ENCODE peak calls at places on chromosomes 12 and 14, in five cellular contexts. W is left lung, Y is body of pancreas, D is lung, O is psoas muscle. K is an unnamed sample.
A peak's percentile ranks its signal among the peaks of the same experiment; 100 is the strongest.

GRCh38 chr12:71935594-71935993 is 3.1 kb upstream of the TPH2 start:
- DNase-seq in Y (no peak), D (no peak), O (no peak), W (no peak), K (no peak)

GRCh38 chr12:47636908-47637780 is 68.7 kb downstream of the RPAP3 start:
- DNase-seq in D (peak; percentile 54), O (peak; percentile 12), W (no peak), Y (peak; percentile 19), K (peak; percentile 12)

GRCh38 chr14:72633551-72633950 is 260.4 kb downstream of the DPF3 start:
- DNase-seq in O (no peak), W (no peak), D (peak; percentile 13), Y (no peak), K (no peak)

GRCh38 chr12:47576256-47576655 is 129.6 kb downstream of the RPAP3 start:
- DNase-seq in W (no peak), O (no peak), D (no peak), Y (no peak), K (no peak)

GRCh38 chr14:106294324-106294723 is 767.9 kb downstream of the TMEM121 start:
- DNase-seq in D (no peak), Y (no peak), O (no peak), W (no peak), K (no peak)

GRCh38 chr12:66905201-66905600 is 226.3 kb upstream of the GRIP1 start:
- DNase-seq in W (no peak), D (no peak), O (no peak), Y (no peak), K (no peak)

GRCh38 chr14:100134591-100134990 is 24.9 kb downstream of the DEGS2 start:
- DNase-seq in O (no peak), W (no peak), Y (peak; percentile 47), D (no peak), K (no peak)

GRCh38 chr14:80336613-80337106 is 125.4 kb upstream of the DIO2 start:
- DNase-seq in D (no peak), W (no peak), O (no peak), Y (no peak), K (no peak)

GRCh38 chr14:69519253-69519661 is 34.7 kb downstream of the PLEKHD1 start:
- DNase-seq in Y (no peak), O (no peak), D (no peak), W (no peak), K (no peak)

GRCh38 chr12:102883204-102883799 is 33.7 kb downstream of the PAH start:
- DNase-seq in Y (peak; percentile 76), D (peak; percentile 49), O (peak; percentile 38), W (no peak), K (peak; percentile 35)

GRCh38 chr12:110012137-110012536 is 12.9 kb downstream of the ANKRD13A start:
- DNase-seq in O (no peak), Y (no peak), D (peak; percentile 63), W (no peak), K (peak; percentile 27)

GRCh38 chr12:24177889-24178288 is 228.4 kb upstream of the SOX5 start:
- DNase-seq in D (no peak), W (no peak), O (no peak), Y (no peak), K (no peak)

GRCh38 chr12:60689137-60689536 is 1093.3 kb downstream of the SLC16A7 start:
- DNase-seq in D (no peak), O (no peak), W (no peak), Y (no peak), K (no peak)

GRCh38 chr14:28751467-28752058 is 15.0 kb upstream of the FOXG1 start:
- DNase-seq in O (no peak), W (no peak), Y (peak; percentile 44), D (no peak), K (peak; percentile 74)

GRCh38 chr12:94603434-94604068 is 46.8 kb downstream of the TMCC3 start:
- DNase-seq in Y (peak; percentile 52), D (no peak), O (no peak), W (no peak), K (peak; percentile 22)

GRCh38 chr12:125454786-125455450 is 389.7 kb downstream of the AACS start:
- DNase-seq in W (no peak), D (no peak), Y (no peak), O (no peak), K (no peak)

GRCh38 chr12:125453751-125454150 is 388.5 kb downstream of the AACS start:
- DNase-seq in D (no peak), Y (no peak), W (no peak), O (no peak), K (no peak)

GRCh38 chr12:125451408-125451807 is 386.2 kb downstream of the AACS start:
- DNase-seq in Y (no peak), O (no peak), D (no peak), W (no peak), K (no peak)

GRCh38 chr12:125455556-125455955 is 390.3 kb downstream of the AACS start:
- DNase-seq in Y (no peak), W (no peak), O (no peak), D (no peak), K (no peak)
- TF ChIP-seq CTCF in Y (no peak), W (no peak), O (no peak), D (no peak), K (no peak)

GRCh38 chr14:78989246-78989645 is 819.1 kb downstream of the NRXN3 start:
- DNase-seq in O (no peak), Y (no peak), W (no peak), D (no peak), K (no peak)

GRCh38 chr14:78987006-78987405 is 816.8 kb downstream of the NRXN3 start:
- DNase-seq in D (no peak), Y (no peak), O (no peak), W (no peak), K (no peak)

GRCh38 chr14:78982551-78982950 is 812.4 kb downstream of the NRXN3 start:
- DNase-seq in D (no peak), Y (no peak), W (no peak), O (no peak), K (peak; percentile 50)

GRCh38 chr14:78983126-78983525 is 813.0 kb downstream of the NRXN3 start:
- DNase-seq in D (no peak), O (no peak), W (no peak), Y (no peak), K (peak; percentile 65)

DNA sequence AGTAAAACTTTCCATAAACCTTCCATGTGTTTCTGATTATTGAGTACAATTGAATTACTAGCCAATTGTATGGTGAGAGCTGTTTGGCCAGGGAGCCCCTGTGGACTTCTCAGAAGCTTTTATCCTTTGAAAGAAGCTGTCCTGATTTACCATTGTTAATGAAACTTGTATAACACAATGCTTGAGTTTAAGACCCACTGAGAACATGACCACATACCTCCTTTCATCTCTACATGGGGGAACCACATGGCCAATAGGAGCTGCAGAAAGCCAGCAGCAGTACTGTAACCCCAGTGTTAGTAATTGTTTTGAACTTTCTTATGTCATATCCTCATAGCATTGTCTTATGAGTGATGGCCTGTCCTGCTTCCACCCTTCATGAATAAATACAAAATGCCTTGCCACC is 815.5 kb downstream of the NRXN3 start:
- DNase-seq in O (no peak), D (no peak), W (no peak), Y (no peak), K (peak; percentile 37)
- H3K4me3 ChIP-seq in O (no peak overlapping the region), D (no peak overlapping the region), W (no peak overlapping the region), Y (no peak overlapping the region), K (no peak overlapping the region)

GRCh38 chr12:26088999-26089398 is 35.8 kb downstream of the BHLHE41 start:
- DNase-seq in Y (no peak), W (no peak), D (no peak), O (no peak), K (no peak)

GRCh38 chr12:26092706-26093105 is 32.1 kb downstream of the BHLHE41 start:
- DNase-seq in O (no peak), Y (no peak), D (no peak), W (no peak), K (peak; percentile 51)

GRCh38 chr12:26090853-26091510 is 33.9 kb downstream of the BHLHE41 start:
- DNase-seq in Y (no peak), D (no peak), W (no peak), O (no peak), K (peak; percentile 41)

GRCh38 chr12:26097046-26097878 is 27.6 kb downstream of the BHLHE41 start:
- DNase-seq in O (peak; percentile 67), Y (peak; percentile 73), W (no peak), D (peak; percentile 70), K (peak; percentile 86)

GRCh38 chr12:26091837-26092236 is 33.0 kb downstream of the BHLHE41 start:
- DNase-seq in Y (no peak), O (no peak), W (no peak), D (no peak), K (no peak)
- TF ChIP-seq CTCF in Y (peak; percentile 10), O (no peak), W (no peak), D (no peak), K (peak; percentile 23)

GRCh38 chr12:14214495-14214894 is 151.0 kb upstream of the ATF7IP start:
- DNase-seq in Y (peak; percentile 23), W (no peak), O (no peak), D (no peak), K (no peak)

GRCh38 chr12:14213542-14213941 is 151.9 kb upstream of the ATF7IP start:
- DNase-seq in Y (no peak), O (no peak), D (no peak), W (no peak), K (no peak)

GRCh38 chr12:14211829-14212455 is 153.5 kb upstream of the ATF7IP start:
- DNase-seq in O (no peak), D (no peak), Y (no peak), W (no peak), K (no peak)

GRCh38 chr12:14219156-14219555 is 146.3 kb upstream of the ATF7IP start:
- DNase-seq in W (no peak), Y (no peak), O (no peak), D (no peak), K (no peak)

DNA sequence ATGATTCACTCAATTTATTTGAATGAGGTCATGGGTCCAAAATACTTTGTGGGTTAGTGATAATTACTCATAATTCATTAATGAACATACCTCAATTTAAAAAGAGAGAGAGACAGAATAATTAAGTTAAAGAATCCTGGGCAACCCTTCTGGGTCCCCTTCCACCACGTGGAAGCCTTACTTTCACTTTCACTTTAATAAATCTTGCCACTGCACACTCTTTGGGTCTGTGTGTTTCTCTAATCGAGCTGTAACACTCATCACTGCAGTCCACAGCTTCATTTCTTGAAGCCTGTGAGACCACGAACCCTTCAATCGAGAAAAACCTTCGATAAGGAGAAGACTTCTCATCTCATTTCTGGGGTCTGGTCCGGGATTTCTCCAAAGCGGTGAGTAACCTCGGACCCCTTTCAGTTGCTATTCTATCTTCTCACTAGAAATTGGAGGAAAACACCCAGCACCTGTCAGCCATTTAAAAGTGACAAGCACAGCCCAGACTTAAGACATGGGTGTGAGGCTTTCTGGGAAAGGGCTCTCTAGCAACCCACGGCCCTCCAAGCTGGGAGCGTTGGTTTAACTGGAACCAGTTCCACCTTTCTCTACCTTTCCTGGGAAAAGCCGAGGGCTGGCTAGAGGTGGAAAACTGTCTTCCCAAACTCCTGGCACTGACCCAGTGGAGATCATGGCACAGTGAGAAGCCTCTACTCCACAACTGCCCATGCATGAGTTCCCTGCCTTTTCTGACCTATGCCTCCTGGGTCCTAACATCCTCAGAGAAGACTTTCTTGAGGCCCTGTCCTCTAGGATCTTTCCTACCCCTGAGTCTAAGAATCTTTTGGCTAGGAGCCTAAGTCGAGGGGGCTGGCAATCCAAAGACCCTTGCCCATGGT is 148.8 kb upstream of the ATF7IP start:
- DNase-seq in D (no peak), O (no peak), Y (no peak), W (no peak), K (no peak)
- H3K4me3 ChIP-seq in D (no peak overlapping the region), O (peak overlapping the region; percentile 61), Y (no peak overlapping the region), W (peak overlapping the region; percentile 11), K (no peak overlapping the region)